ENCODE peak calls at places on chromosome 9, in ten cellular contexts. G is astrocyte of the cerebellum, J is glutamatergic neuron, Q is mammary epithelial cell, S is cardiac muscle cell, K is fibroblast of the aortic adventitia, Y is cardiac fibroblast, P is upper lobe of right lung, Z is Peyer's patch, B is A549. X is an unnamed sample.

GRCh38 chr9:15349892-15350761 is 43.1 kb upstream of the TTC39B start:
- DNase-seq in K (peak; percentile 28), S (no peak), Z (no peak), P (no peak), Q (peak; percentile 57), G (no peak), Y (peak; percentile 28), J (no peak), B (peak; percentile 38), X (peak; percentile 18)

GRCh38 chr9:104927216-104927911 is 591 bp downstream of the ABCA1 start:
- DNase-seq in Y (peak; percentile 51), B (peak; percentile 48), Z (peak; percentile 60), J (peak; percentile 32), P (peak; percentile 67), G (no peak), K (peak; percentile 58), Q (peak; percentile 52), S (peak; percentile 55), X (no peak)

GRCh38 chr9:129138476-129139232 is 27.4 kb downstream of the PTPA start:
- DNase-seq in S (peak; percentile 52), J (no peak), Z (peak; percentile 60), Y (peak; percentile 89), G (no peak), K (peak; percentile 91), B (no peak), Q (peak; percentile 24), P (no peak), X (peak; percentile 65)

GRCh38 chr9:133246507-133247390 is 28.3 kb downstream of the ABO start:
- DNase-seq in P (no peak), S (no peak), G (no peak), Q (no peak), Z (no peak), B (no peak), J (no peak), K (no peak), Y (no peak), X (no peak)

GRCh38 chr9:133187561-133188005 is 21.5 kb downstream of the OBP2B start:
- DNase-seq in Q (no peak), P (peak; percentile 61), S (no peak), Z (no peak), Y (no peak), J (no peak), B (no peak), G (no peak), K (no peak), X (no peak)

GRCh38 chr9:82424599-82424998 is 436.0 kb downstream of the SPATA31D1 start:
- DNase-seq in G (no peak), Z (no peak), K (no peak), B (no peak), Y (no peak), J (no peak), P (no peak), Q (no peak), S (no peak), X (no peak)

GRCh38 chr9:14880951-14881465 is 29.2 kb downstream of the FREM1 start:
- DNase-seq in G (no peak), B (no peak), Y (peak; percentile 41), Q (no peak), Z (no peak), J (no peak), P (no peak), K (no peak), S (no peak), X (no peak)

GRCh38 chr9:94672811-94673487 is 33.6 kb upstream of the FBP1 start:
- DNase-seq in P (no peak), G (no peak), Y (peak; percentile 72), B (no peak), Q (peak; percentile 68), S (no peak), K (peak; percentile 78), Z (no peak), J (no peak), X (peak; percentile 81)

GRCh38 chr9:120330031-120330430 is 249.9 kb downstream of the CDK5RAP2 start:
- DNase-seq in Y (no peak), Q (no peak), J (no peak), Z (no peak), P (no peak), S (no peak), B (no peak), G (no peak), K (no peak), X (no peak)

GRCh38 chr9:35903049-35903448 is 3.0 kb upstream of the HRCT1 start:
- DNase-seq in P (no peak), G (no peak), Z (no peak), J (no peak), Q (peak; percentile 59), K (peak; percentile 72), B (peak; percentile 74), Y (peak; percentile 78), S (peak; percentile 69), X (peak; percentile 36)

GRCh38 chr9:87685431-87685830 is 40.5 kb upstream of the CTSL start:
- DNase-seq in J (no peak), Z (no peak), Q (no peak), B (no peak), P (no peak), Y (no peak), S (no peak), G (no peak), K (no peak), X (no peak)

GRCh38 chr9:132826576-132827365 is 51.3 kb downstream of the AK8 start:
- DNase-seq in Y (no peak), J (no peak), B (no peak), G (no peak), S (no peak), Q (no peak), Z (no peak), K (no peak), P (peak; percentile 84), X (no peak)

GRCh38 chr9:37430841-37431597 is 8.5 kb downstream of the GRHPR start:
- DNase-seq in Y (no peak), P (no peak), K (no peak), G (no peak), Z (no peak), B (no peak), S (no peak), Q (no peak), J (no peak), X (no peak)

DNA sequence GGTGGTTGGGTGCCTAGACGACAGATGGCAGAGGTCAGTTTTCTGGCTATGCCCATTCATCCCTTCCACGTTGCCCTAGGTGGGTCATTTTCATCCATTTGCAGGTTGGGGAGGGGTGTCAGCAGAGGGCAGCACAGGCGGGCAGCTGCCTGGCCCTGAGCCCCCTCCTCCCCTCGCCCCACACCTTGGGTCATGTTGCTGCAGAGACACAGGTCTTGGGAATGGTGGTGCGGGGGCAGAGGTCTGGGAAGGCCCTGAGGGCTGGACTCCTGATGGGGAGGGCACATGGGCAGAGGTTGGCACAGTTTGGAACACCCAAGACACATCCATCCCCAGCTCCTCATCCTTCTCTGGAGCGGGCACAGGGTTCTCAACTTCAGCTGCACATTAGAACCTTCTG is 103.2 kb upstream of the LMX1B start:
- DNase-seq in Q (no peak), Z (peak; percentile 27), B (no peak), K (no peak), J (peak; percentile 13), S (no peak), Y (no peak), P (peak; percentile 27), G (no peak), X (no peak)
- TF ChIP-seq CTCF in Q (no peak), Z (no peak), B (no peak), K (no peak), J (no peak), S (no peak), Y (no peak), P (no peak), G (no peak), X (no peak)

GRCh38 chr9:136110082-136111061 is 8.3 kb downstream of the TMEM250 start:
- DNase-seq in Q (no peak), Y (peak; percentile 39), S (no peak), J (no peak), Z (no peak), B (no peak), G (no peak), P (no peak), K (peak; percentile 23), X (no peak)
- TF ChIP-seq CTCF in Q (peak; percentile 4), Y (peak; percentile 29), S (peak; percentile 37), J (no peak), Z (no peak), B (no peak), G (peak; percentile 38), P (peak; percentile 14), K (peak; percentile 22), X (peak; percentile 53)

GRCh38 chr9:136372561-136373299 is 739 bp downstream of the CARD9 start:
- DNase-seq in Y (peak; percentile 80), K (peak; percentile 67), B (no peak), P (peak; percentile 89), J (peak; percentile 69), Q (peak; percentile 26), Z (peak; percentile 63), S (peak; percentile 19), G (peak; percentile 8), X (peak; percentile 75)
- TF ChIP-seq CTCF in Y (no peak), K (peak; percentile 16), B (no peak), P (peak; percentile 19), J (no peak), Q (peak; percentile 24), Z (no peak), S (peak; percentile 32), G (no peak), X (peak; percentile 58)

GRCh38 chr9:136107155-136107952 is 11.3 kb downstream of the TMEM250 start:
- DNase-seq in Z (peak; percentile 84), B (no peak), J (no peak), S (no peak), Q (no peak), G (no peak), Y (no peak), K (no peak), P (no peak), X (no peak)

GRCh38 chr9:136111190-136111589 is 7.5 kb downstream of the TMEM250 start:
- DNase-seq in Y (no peak), Z (no peak), J (no peak), Q (no peak), B (no peak), G (no peak), S (no peak), K (no peak), P (no peak), X (no peak)

GRCh38 chr9:136107953-136108647 is 10.6 kb downstream of the TMEM250 start:
- DNase-seq in Z (peak; percentile 68), S (no peak), J (peak; percentile 71), G (no peak), K (no peak), B (no peak), Y (no peak), P (no peak), Q (peak; percentile 85), X (no peak)

GRCh38 chr9:136108648-136109266 is 9.9 kb downstream of the TMEM250 start:
- DNase-seq in J (no peak), B (no peak), G (no peak), P (no peak), Z (no peak), S (no peak), Q (no peak), Y (no peak), K (no peak), X (no peak)

DNA sequence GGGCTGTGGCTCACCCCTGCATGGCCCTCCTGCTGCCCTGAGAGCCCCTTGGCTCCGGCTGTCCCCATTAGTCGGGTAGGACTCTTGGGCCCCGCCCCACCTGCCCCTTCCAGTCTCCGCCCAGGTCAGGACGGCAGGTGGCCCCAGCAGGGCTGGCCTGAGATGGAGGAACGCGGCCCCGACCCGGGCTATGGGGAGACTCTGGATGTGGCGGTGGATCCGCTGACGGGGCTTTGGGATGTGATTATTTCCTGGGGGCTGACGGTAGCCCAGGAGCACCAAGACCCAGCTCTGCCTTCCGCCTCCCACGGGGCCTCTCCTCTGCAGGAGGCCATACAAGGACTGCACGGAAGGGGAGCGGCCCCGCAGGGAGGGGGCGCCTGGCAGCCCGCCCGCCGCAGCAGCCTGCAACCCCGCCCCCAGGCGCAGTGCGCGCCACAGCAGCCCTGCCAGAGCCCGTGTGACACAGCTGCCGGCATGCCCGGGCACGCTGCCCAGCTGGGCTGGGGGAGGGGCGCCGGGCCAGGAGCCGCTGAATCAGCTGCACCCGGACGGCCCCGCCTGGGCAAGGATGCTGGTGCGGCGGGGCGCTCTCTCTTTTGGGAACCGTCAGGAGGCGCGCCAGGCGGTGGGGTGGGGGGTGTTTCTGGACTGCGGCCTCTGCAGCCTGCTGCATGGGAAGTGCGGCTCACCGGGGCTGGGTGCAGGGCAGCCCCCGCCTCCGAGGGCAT is 9.2 kb downstream of the TMEM250 start:
- DNase-seq in Z (peak; percentile 95), K (peak; percentile 86), P (peak; percentile 96), Y (peak; percentile 96), Q (peak; percentile 90), G (peak; percentile 44), J (peak; percentile 74), B (peak; percentile 83), S (peak; percentile 82), X (peak; percentile 88)
- TF ChIP-seq CTCF in Z (peak; percentile 19), K (peak; percentile 20), P (peak; percentile 20), Y (no peak), Q (peak; percentile 20), G (peak; percentile 3), J (no peak), B (peak; percentile 15), S (peak; percentile 20), X (peak; percentile 29)